ENCODE peak calls at places on chromosomes 13 and 19, in seven cellular contexts. S is ovary, W is transverse colon, V is IMR-90, N is prostate gland, T is uterus, G is A549. Y is an unnamed sample.

GRCh38 chr13:35720690-35721554 is 244.4 kb upstream of the MAB21L1 start:
- DNase-seq in S (peak), W (peak), V (peak), N (peak), T (peak), G (peak), Y (peak)

GRCh38 chr19:18437481-18438330 is at the start of gene ISYNA1:
- DNase-seq in S (peak), W (peak), V (peak), N (peak), T (peak), G (no peak), Y (peak)

GRCh38 chr13:33937373-33938087 is 119.6 kb downstream of the RFC3 start:
- DNase-seq in S (no peak), W (no peak), V (no peak), N (peak), T (no peak), G (no peak), Y (no peak)

GRCh38 chr13:67048084-67048792 is 181.9 kb downstream of the PCDH9 start:
- DNase-seq in S (no peak), W (no peak), V (peak), N (no peak), T (no peak), G (no peak), Y (no peak)

GRCh38 chr13:107906131-107906530 is 309.2 kb downstream of the LIG4 start:
- DNase-seq in S (no peak), W (no peak), V (no peak), N (no peak), T (no peak), G (no peak), Y (no peak)

GRCh38 chr19:18478545-18479311 is 40.8 kb upstream of the ISYNA1 start:
- DNase-seq in S (peak), W (peak), V (peak), N (no peak), T (peak), G (peak), Y (no peak)

GRCh38 chr19:8147579-8147978 is 1.8 kb downstream of the FBN3 start:
- DNase-seq in S (no peak), W (no peak), V (no peak), N (no peak), T (no peak), G (no peak), Y (no peak)

GRCh38 chr19:5588441-5588840 is 20.7 kb upstream of the TINCR start:
- DNase-seq in S (no peak), W (no peak), V (no peak), N (no peak), T (no peak), G (no peak), Y (no peak)

GRCh38 chr13:41060723-41061074 is 610 bp upstream of the WBP4 start:
- DNase-seq in S (peak), W (peak), V (no peak), N (peak), T (peak), G (peak), Y (peak)
- TF ChIP-seq POLR2A in S (no peak), W (no peak), V (peak), N (peak), T (no peak), G (peak), Y (no peak)

GRCh38 chr19:11535792-11536595 is 2.7 kb upstream of the CNN1 start:
- DNase-seq in S (peak), W (peak), V (peak), N (peak), T (peak), G (peak), Y (peak)
- TF ChIP-seq POLR2A in S (peak), W (peak), V (peak), N (peak), T (peak), G (no peak), Y (peak)

GRCh38 chr19:50794778-50795664 is 4.8 kb downstream of the ACP4 start:
- DNase-seq in S (no peak), W (no peak), V (no peak), N (no peak), T (no peak), G (no peak), Y (no peak)

GRCh38 chr19:50796634-50797428 is 6.6 kb downstream of the ACP4 start:
- DNase-seq in S (no peak), W (no peak), V (no peak), N (no peak), T (no peak), G (no peak), Y (no peak)

GRCh38 chr19:50794074-50794777 is 4.0 kb downstream of the ACP4 start:
- DNase-seq in S (no peak), W (peak), V (no peak), N (peak), T (no peak), G (peak), Y (no peak)

GRCh38 chr19:50796128-50796633 is 6.0 kb downstream of the ACP4 start:
- DNase-seq in S (no peak), W (no peak), V (no peak), N (no peak), T (no peak), G (no peak), Y (no peak)

DNA sequence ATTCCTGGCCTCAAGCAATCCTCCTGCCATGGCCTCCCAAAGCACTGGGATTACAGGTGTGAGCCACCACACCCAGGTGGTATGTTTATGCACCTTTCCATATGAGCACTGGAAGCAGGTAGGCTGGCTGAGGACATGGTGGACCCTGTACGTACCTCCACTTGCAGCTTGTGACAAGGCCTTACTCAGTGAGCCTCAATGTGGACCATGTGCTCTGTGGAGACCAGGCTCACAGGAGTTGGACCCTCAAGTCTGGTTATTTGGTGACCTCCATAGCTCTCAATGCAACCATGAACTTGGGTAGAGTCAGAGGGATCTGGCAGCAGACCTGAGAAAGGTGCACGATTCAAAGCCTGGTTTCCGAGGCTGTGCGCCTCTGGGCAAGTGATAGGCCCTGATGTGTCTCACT is 5.5 kb downstream of the ACP4 start:
- DNase-seq in S (no peak), W (no peak), V (no peak), N (no peak), T (no peak), G (no peak), Y (no peak)
- TF ChIP-seq POLR2A in S (no peak), W (no peak), V (no peak), N (no peak), T (no peak), G (peak), Y (peak)

DNA sequence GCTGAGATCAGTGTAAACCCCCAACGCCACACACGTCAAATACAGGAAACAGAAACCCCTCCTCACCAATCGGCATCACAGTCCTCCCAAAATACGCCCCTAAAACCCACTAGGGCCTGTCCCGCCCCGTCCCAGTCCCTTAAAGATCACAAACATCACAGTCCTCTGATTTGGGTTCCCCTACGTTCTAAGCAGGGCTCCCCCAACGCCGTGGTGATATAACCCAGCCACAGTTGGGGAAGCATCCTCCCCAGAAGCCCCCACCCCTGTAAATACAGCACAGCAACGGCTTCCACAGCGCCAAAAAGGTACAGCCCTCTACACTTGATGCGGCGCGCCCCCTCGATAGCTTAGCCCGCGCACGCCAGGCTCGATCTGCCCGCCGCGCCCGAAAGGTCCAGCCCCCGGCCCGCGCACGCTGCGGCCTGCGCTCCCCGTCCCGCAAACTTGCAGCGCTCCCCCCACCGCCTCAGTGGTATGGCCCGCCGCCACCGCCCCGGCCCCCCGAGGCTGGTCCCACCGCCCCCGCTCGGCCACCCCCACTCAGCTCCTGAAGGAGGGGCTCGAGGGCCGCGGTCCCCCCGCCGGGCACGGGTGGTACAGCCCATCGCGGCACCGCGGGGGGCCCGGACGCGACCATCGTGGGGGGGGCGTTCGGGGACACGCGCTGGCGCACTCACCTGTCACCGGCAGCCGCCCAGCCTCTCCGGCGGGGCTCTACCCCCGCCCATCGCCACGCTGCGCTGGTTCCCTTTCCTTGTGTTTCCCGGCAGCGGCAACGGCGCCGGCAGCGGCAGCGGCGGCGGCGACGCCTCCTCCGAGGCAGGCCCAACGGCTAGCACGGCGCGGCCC is at the start of gene AKT2:
- DNase-seq in S (peak), W (no peak), V (peak), N (peak), T (no peak), G (peak), Y (peak)
- TF ChIP-seq POLR2A in S (peak), W (peak), V (peak), N (no peak), T (no peak), G (no peak), Y (peak)